ENCODE peak calls at places on chromosomes 4 and X, in five cellular contexts. M, R, F, A and X are unnamed samples.

GRCh38 chr4:9870165-9870564 is 88.7 kb downstream of the DRD5 start:
- DNase-seq in M (no peak), R (no peak), F (no peak), A (no peak), X (no peak)

GRCh38 chr4:139214039-139214534 is 37.1 kb upstream of the ELF2 start:
- DNase-seq in M (no peak), R (no peak), F (no peak), A (no peak), X (no peak)

GRCh38 chrX:100662153-100662552 is 18.2 kb downstream of the SRPX2 start:
- DNase-seq in M (no peak), R (no peak), F (no peak), A (no peak), X (no peak)

GRCh38 chr4:86919824-86920223 is 15.0 kb upstream of the AFF1 start:
- DNase-seq in M (peak), R (no peak), F (no peak), A (no peak), X (no peak)

GRCh38 chr4:154588198-154588597 is 2.3 kb downstream of the FGA start:
- DNase-seq in M (no peak), R (no peak), F (no peak), A (no peak), X (no peak)

GRCh38 chrX:37545066-37545465 is 26.4 kb upstream of the LANCL3 start:
- DNase-seq in M (no peak), R (no peak), F (no peak), A (no peak), X (no peak)

GRCh38 chr4:156238171-156238570 is 284.5 kb upstream of the CTSO start:
- DNase-seq in M (no peak), R (no peak), F (no peak), A (no peak), X (no peak)

GRCh38 chr4:7892212-7893019 is 47.2 kb downstream of the AFAP1 start:
- DNase-seq in M (peak), R (no peak), F (no peak), A (no peak), X (no peak)

GRCh38 chrX:129559800-129560199 is 19.7 kb downstream of the OCRL start:
- DNase-seq in M (no peak), R (no peak), F (no peak), A (no peak), X (no peak)

GRCh38 chrX:21374163-21374993 is at the start of gene CNKSR2:
- DNase-seq in M (peak), R (peak), F (peak), A (peak), X (peak)

GRCh38 chrX:68998716-68999115 is 166.5 kb downstream of the PJA1 start:
- DNase-seq in M (no peak), R (no peak), F (no peak), A (no peak), X (no peak)

GRCh38 chr4:30295652-30296051 is 424.5 kb upstream of the PCDH7 start:
- DNase-seq in M (no peak), R (no peak), F (no peak), A (no peak), X (no peak)

GRCh38 chr4:98746530-98746929 is 88.1 kb upstream of the TSPAN5 start:
- DNase-seq in M (no peak), R (no peak), F (no peak), A (no peak), X (no peak)

GRCh38 chrX:7444967-7445366 is 297.0 kb upstream of the PUDP start:
- DNase-seq in M (no peak), R (no peak), F (no peak), A (no peak), X (no peak)

GRCh38 chr4:146132445-146132844 is 43.1 kb upstream of the LSM6 start:
- DNase-seq in M (peak), R (no peak), F (no peak), A (no peak), X (no peak)

GRCh38 chrX:74422576-74423288 is 1.4 kb downstream of the SLC16A2 start:
- DNase-seq in M (peak), R (peak), F (peak), A (peak), X (peak)

GRCh38 chrX:17405225-17405969 is 30.4 kb downstream of the NHS start:
- DNase-seq in M (peak), R (no peak), F (no peak), A (no peak), X (no peak)

GRCh38 chr4:182143822-182144620 is 99.2 kb upstream of the TENM3 start:
- DNase-seq in M (peak), R (peak), F (peak), A (no peak), X (peak)

GRCh38 chrX:48677456-48678030 is 6.1 kb upstream of the WAS start:
- DNase-seq in M (no peak), R (no peak), F (no peak), A (no peak), X (no peak)

GRCh38 chr4:20506827-20507226 is 193.4 kb upstream of the PACRGL start:
- DNase-seq in M (peak), R (no peak), F (no peak), A (no peak), X (no peak)

GRCh38 chrX:138191998-138192397 is 519.5 kb downstream of the FGF13 start:
- DNase-seq in M (peak), R (no peak), F (peak), A (no peak), X (no peak)

GRCh38 chrX:70452143-70452733 is 7.6 kb downstream of the DLG3 start:
- DNase-seq in M (peak), R (peak), F (no peak), A (peak), X (no peak)

GRCh38 chrX:132426695-132427281 is 62.0 kb downstream of the MBNL3 start:
- DNase-seq in M (peak), R (no peak), F (no peak), A (no peak), X (no peak)

GRCh38 chr4:67632492-67632891 is 68.5 kb downstream of the UBA6 start:
- DNase-seq in M (no peak), R (no peak), F (no peak), A (no peak), X (no peak)

GRCh38 chr4:7135389-7135746 is 57.0 kb upstream of the SORCS2 start:
- DNase-seq in M (peak), R (no peak), F (no peak), A (no peak), X (no peak)

GRCh38 chr4:31592293-31592692 is 872.1 kb downstream of the PCDH7 start:
- DNase-seq in M (no peak), R (no peak), F (no peak), A (no peak), X (no peak)

GRCh38 chr4:87659247-87659931 is 9.3 kb downstream of the DMP1 start:
- DNase-seq in M (peak), R (no peak), F (no peak), A (no peak), X (no peak)

GRCh38 chrX:31117195-31117594 is 45.4 kb upstream of the FTHL17 start:
- DNase-seq in M (no peak), R (no peak), F (no peak), A (no peak), X (no peak)

GRCh38 chr4:90318208-90318607 is 191.0 kb downstream of the CCSER1 start:
- DNase-seq in M (peak), R (no peak), F (no peak), A (no peak), X (no peak)

GRCh38 chr4:139286186-139286698 is 6.2 kb upstream of the MGARP start:
- DNase-seq in M (no peak), R (no peak), F (no peak), A (no peak), X (no peak)

GRCh38 chr4:82988323-82988832 is 22.2 kb downstream of the LIN54 start:
- DNase-seq in M (peak), R (no peak), F (no peak), A (no peak), X (no peak)

GRCh38 chr4:128553665-128554515 is 255.6 kb upstream of the JADE1 start:
- DNase-seq in M (no peak), R (no peak), F (no peak), A (no peak), X (no peak)

GRCh38 chrX:23673108-23673507 is 5.8 kb downstream of the PRDX4 start:
- DNase-seq in M (no peak), R (no peak), F (no peak), A (no peak), X (no peak)

GRCh38 chr4:183139972-183140570 is 41.0 kb downstream of the WWC2 start:
- DNase-seq in M (peak), R (no peak), F (no peak), A (no peak), X (no peak)

GRCh38 chr4:93384897-93385296 is 443.7 kb upstream of the ATOH1 start:
- DNase-seq in M (no peak), R (no peak), F (no peak), A (no peak), X (no peak)

GRCh38 chrX:110409925-110410324 is 51.3 kb downstream of the RTL9 start:
- DNase-seq in M (peak), R (no peak), F (no peak), A (no peak), X (no peak)

GRCh38 chr4:115844180-115844579 is 730.8 kb upstream of the NDST4 start:
- DNase-seq in M (no peak), R (no peak), F (no peak), A (no peak), X (no peak)

GRCh38 chr4:84503495-84504437 is 4.7 kb upstream of the NKX6-1 start:
- DNase-seq in M (peak), R (no peak), F (no peak), A (no peak), X (no peak)

GRCh38 chr4:73871911-73872310 is 2.7 kb downstream of the CXCL1 start:
- DNase-seq in M (no peak), R (no peak), F (no peak), A (no peak), X (no peak)

GRCh38 chr4:38488891-38489861 is 174.8 kb upstream of the KLF3 start:
- DNase-seq in M (peak), R (no peak), F (peak), A (no peak), X (no peak)
- H3K27ac ChIP-seq in M (no peak), R (no peak), F (peak), A (peak), X (no peak)

GRCh38 chrX:18984381-18985185 is 669 bp upstream of the PHKA2 start:
- DNase-seq in M (peak), R (peak), F (peak), A (peak), X (peak)
- H3K27ac ChIP-seq in M (peak), R (peak), F (peak), A (peak), X (peak)

GRCh38 chr4:141643557-141643956 is 7.2 kb downstream of the IL15 start:
- DNase-seq in M (peak), R (no peak), F (no peak), A (no peak), X (no peak)
- H3K27ac ChIP-seq in M (peak), R (no peak), F (no peak), A (no peak), X (no peak)

DNA sequence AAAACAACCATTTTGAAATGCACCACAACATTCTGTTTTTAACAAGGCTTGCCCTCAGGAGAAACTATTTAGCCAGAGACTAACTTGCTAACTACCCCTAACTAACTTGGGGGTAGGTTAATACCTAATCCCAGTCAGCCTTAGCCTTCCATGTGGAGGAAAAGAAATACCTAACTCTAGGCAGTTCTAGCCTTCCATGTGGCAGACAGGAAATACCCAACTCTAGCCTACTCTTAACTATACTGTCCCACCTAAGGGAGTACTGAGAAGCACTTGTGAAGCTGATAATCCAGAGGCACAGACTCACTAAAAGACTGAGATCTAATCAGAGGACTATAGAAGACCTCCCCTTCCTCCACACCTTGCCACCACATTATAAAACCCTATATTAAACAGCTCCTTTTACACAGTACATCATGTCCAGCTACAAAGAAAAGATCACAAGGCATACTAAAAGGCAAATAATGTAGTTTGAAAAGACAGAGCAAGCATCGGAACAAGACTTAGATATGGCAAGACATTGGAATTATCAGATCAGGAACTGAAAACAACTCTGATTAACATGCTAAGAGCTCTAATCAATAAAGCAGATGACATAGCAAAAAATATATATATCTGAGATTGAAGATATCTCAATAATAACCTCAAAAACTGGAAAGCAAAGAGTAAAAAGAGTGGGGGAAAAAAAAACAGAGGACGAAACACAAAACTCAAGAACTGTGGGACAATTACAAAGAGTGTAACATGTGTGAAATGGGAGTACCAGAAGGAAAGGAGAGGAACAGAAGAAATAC is 52.2 kb downstream of the FRYL start:
- DNase-seq in M (no peak), R (no peak), F (no peak), A (no peak), X (no peak)
- H3K27ac ChIP-seq in M (no peak), R (no peak), F (no peak), A (no peak), X (no peak)